ENCODE peak calls at places on chromosome 19, in five cellular contexts. A, I, B, N and G are unnamed samples.
A peak's percentile ranks its signal among the peaks of the same experiment; 100 is the strongest.

GRCh38 chr19:1837222-1837565 is 11.1 kb downstream of the REXO1 start:
- DNase-seq in A (no peak), I (no peak), B (no peak), N (no peak), G (no peak)

GRCh38 chr19:12840091-12841079 is 2.1 kb downstream of the MAST1 start:
- DNase-seq in A (no peak), I (peak; percentile 46), B (peak; percentile 91), N (no peak), G (no peak)

GRCh38 chr19:55809381-55810058 is 22.3 kb downstream of the NLRP11 start:
- DNase-seq in A (no peak), I (peak; percentile 25), B (peak; percentile 63), N (peak; percentile 11), G (no peak)

GRCh38 chr19:29188704-29189375 is 24.1 kb downstream of the UQCRFS1 start:
- DNase-seq in A (no peak), I (no peak), B (no peak), N (no peak), G (no peak)

GRCh38 chr19:23823952-23824389 is 65.3 kb upstream of the ZNF681 start:
- DNase-seq in A (no peak), I (no peak), B (peak; percentile 33), N (no peak), G (no peak)

GRCh38 chr19:15318241-15318691 is 14.1 kb downstream of the BRD4 start:
- DNase-seq in A (no peak), I (no peak), B (no peak), N (no peak), G (no peak)

GRCh38 chr19:16856091-16856490 is 26.9 kb downstream of the SIN3B start:
- DNase-seq in A (no peak), I (no peak), B (no peak), N (no peak), G (no peak)

GRCh38 chr19:54609356-54609791 is 15.9 kb downstream of the LILRA1 start:
- DNase-seq in A (no peak), I (no peak), B (no peak), N (no peak), G (no peak)

GRCh38 chr19:29263305-29264080 is 50.5 kb upstream of the UQCRFS1 start:
- DNase-seq in A (no peak), I (no peak), B (peak; percentile 49), N (peak; percentile 58), G (peak; percentile 68)

GRCh38 chr19:10701955-10702307 is 692 bp downstream of the QTRT1 start:
- DNase-seq in A (no peak), I (no peak), B (peak; percentile 41), N (peak; percentile 16), G (no peak)

GRCh38 chr19:38350883-38351282 is 15.3 kb downstream of the CATSPERG start:
- DNase-seq in A (no peak), I (no peak), B (no peak), N (no peak), G (no peak)

GRCh38 chr19:2865334-2866221 is 1.6 kb upstream of the ZNF556 start:
- DNase-seq in A (no peak), I (no peak), B (no peak), N (no peak), G (no peak)

GRCh38 chr19:41541990-41542584 is 33.9 kb upstream of the CEACAM21 start:
- DNase-seq in A (no peak), I (no peak), B (peak; percentile 76), N (peak; percentile 83), G (peak; percentile 74)

GRCh38 chr19:2244122-2244411 is 5.1 kb upstream of the AMH start:
- DNase-seq in A (no peak), I (no peak), B (no peak), N (no peak), G (no peak)

GRCh38 chr19:46902402-46902766 is 41.6 kb downstream of the ARHGAP35 start:
- DNase-seq in A (no peak), I (peak; percentile 65), B (no peak), N (no peak), G (no peak)

GRCh38 chr19:57903298-57904174 is 12.9 kb downstream of the ZNF417 start:
- DNase-seq in A (peak; percentile 9), I (no peak), B (no peak), N (no peak), G (no peak)

GRCh38 chr19:6038634-6039405 is 60.9 kb upstream of the RANBP3 start:
- DNase-seq in A (no peak), I (no peak), B (no peak), N (no peak), G (peak; percentile 2)

GRCh38 chr19:46232029-46232428 is 2.5 kb downstream of the IGFL1 start:
- DNase-seq in A (no peak), I (peak; percentile 57), B (no peak), N (no peak), G (no peak)

GRCh38 chr19:39465956-39466747 is 14.5 kb upstream of the TIMM50 start:
- DNase-seq in A (no peak), I (no peak), B (no peak), N (no peak), G (no peak)
- TF ChIP-seq CTCF in A (no peak), I (no peak), B (no peak), N (no peak), G (no peak)

GRCh38 chr19:35314031-35314430 is 15.0 kb upstream of the CD22 start:
- DNase-seq in A (no peak), I (no peak), B (no peak), N (no peak), G (no peak)

GRCh38 chr19:35314858-35315470 is 14.0 kb upstream of the CD22 start:
- DNase-seq in A (no peak), I (no peak), B (no peak), N (no peak), G (no peak)

GRCh38 chr19:35317464-35318043 is 11.4 kb upstream of the CD22 start:
- DNase-seq in A (no peak), I (no peak), B (no peak), N (no peak), G (no peak)

GRCh38 chr19:35316560-35316959 is 12.4 kb upstream of the CD22 start:
- DNase-seq in A (no peak), I (no peak), B (no peak), N (no peak), G (no peak)

GRCh38 chr19:35315883-35316282 is 13.1 kb upstream of the CD22 start:
- DNase-seq in A (no peak), I (no peak), B (no peak), N (no peak), G (no peak)
- TF ChIP-seq CTCF in A (no peak), I (no peak), B (no peak), N (no peak), G (no peak)

GRCh38 chr19:7934766-7935165 is 8.7 kb downstream of the TIMM44 start:
- DNase-seq in A (no peak), I (no peak), B (no peak), N (no peak), G (no peak)

GRCh38 chr19:7932276-7932929 is 6.5 kb upstream of the CTXN1 start:
- DNase-seq in A (no peak), I (no peak), B (no peak), N (no peak), G (no peak)

GRCh38 chr19:7932930-7933300 is 7.0 kb upstream of the CTXN1 start:
- DNase-seq in A (no peak), I (no peak), B (no peak), N (no peak), G (no peak)

GRCh38 chr19:7933828-7934725 is 8.1 kb upstream of the CTXN1 start:
- DNase-seq in A (no peak), I (no peak), B (peak; percentile 59), N (no peak), G (no peak)

DNA sequence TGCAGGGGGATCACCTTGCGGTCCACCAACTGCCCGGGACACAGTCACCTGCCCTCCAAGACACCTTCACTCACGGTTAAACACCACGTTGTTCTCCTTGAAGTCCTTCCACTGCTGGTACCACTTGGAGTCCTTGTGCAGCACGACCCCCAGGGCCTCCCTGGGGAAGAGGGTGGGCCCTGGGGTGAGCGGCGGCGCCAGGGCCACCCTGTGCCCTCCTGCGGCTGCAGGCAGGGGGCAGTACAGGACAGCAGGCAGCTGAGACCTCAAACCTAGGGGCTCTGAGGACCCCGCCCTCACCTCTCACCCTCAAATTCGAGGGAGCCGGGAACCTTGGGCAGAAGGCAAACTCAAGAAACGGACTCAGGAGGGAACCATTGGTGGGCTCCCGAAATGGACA is 7.5 kb upstream of the CTXN1 start:
- DNase-seq in A (no peak), I (no peak), B (no peak), N (no peak), G (no peak)
- TF ChIP-seq CTCF in A (peak; percentile 12), I (no peak), B (no peak), N (no peak), G (no peak)

DNA sequence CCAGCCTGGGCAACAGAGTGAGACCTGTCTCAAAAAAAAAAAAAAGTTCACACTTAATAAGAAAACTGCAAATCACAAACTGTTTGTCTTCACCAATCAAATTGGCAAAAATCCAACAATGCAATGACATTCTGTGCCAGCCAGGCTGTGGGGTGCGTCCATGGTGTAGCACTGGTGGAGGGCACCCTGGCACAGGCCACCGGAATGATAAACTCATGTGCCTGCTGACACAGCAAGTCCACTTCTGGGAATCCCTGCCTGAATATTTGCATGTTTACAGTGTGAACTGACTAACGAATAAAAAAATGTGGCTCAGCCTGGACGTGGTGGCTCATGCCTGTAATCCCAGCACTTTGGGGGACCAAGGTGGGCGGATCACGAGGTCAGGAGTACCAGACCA is 1.6 kb upstream of the LRRC25 start:
- DNase-seq in A (no peak), I (peak; percentile 77), B (peak; percentile 62), N (no peak), G (no peak)
- TF ChIP-seq CTCF in A (no peak), I (peak; percentile 22), B (no peak), N (no peak), G (no peak)